ENCODE peak calls at places on chromosomes 11 and 22, in eight cellular contexts. E, N, G, X, R, T, C and L are unnamed samples.

GRCh38 chr22:48892571-48893287 is 934.9 kb downstream of the BRD1 start:
- DNase-seq in T (no peak), X (no peak), R (no peak), E (no peak), C (peak), N (no peak), G (no peak), L (no peak)

GRCh38 chr11:109984634-109985289 is 108.4 kb upstream of the ZC3H12C start:
- DNase-seq in T (no peak), R (no peak), N (no peak), C (no peak), E (no peak), G (no peak), X (no peak), L (peak)

GRCh38 chr22:49368221-49368975 is 459.3 kb downstream of the BRD1 start:
- DNase-seq in R (no peak), T (no peak), X (no peak), C (peak), E (peak), G (no peak), N (no peak), L (no peak)

GRCh38 chr22:35726398-35726797 is 8.7 kb downstream of the APOL5 start:
- DNase-seq in T (no peak), X (no peak), G (no peak), R (no peak), C (no peak), E (no peak), N (no peak), L (no peak)

GRCh38 chr22:39234867-39235687 is 9.7 kb downstream of the PDGFB start:
- DNase-seq in R (no peak), G (no peak), E (no peak), T (no peak), N (no peak), X (no peak), C (no peak), L (no peak)

GRCh38 chr11:120912504-120912903 is 111.4 kb upstream of the TBCEL start:
- DNase-seq in X (no peak), E (no peak), R (peak), N (no peak), G (no peak), T (no peak), C (no peak), L (no peak)

GRCh38 chr11:107821199-107821926 is 37.2 kb downstream of the SLC35F2 start:
- DNase-seq in R (peak), E (no peak), N (no peak), T (no peak), C (no peak), G (no peak), X (no peak), L (no peak)

GRCh38 chr11:10638285-10638684 is 55.3 kb downstream of the IRAG1 start:
- DNase-seq in G (no peak), X (no peak), C (no peak), N (no peak), R (no peak), E (no peak), T (peak), L (no peak)

GRCh38 chr22:25062378-25063095 is 110.0 kb downstream of the KIAA1671 start:
- DNase-seq in G (no peak), R (no peak), E (no peak), N (no peak), X (no peak), T (no peak), C (peak), L (no peak)

GRCh38 chr11:96199563-96200025 is 143.4 kb downstream of the MAML2 start:
- DNase-seq in T (no peak), E (no peak), N (no peak), X (no peak), G (no peak), C (no peak), R (peak), L (no peak)

GRCh38 chr11:132405728-132406127 is 1035.3 kb downstream of the NTM start:
- DNase-seq in N (no peak), C (no peak), X (no peak), E (no peak), G (no peak), T (no peak), R (no peak), L (no peak)

GRCh38 chr11:66686801-66687750 is 9.4 kb upstream of the RBM4B start:
- DNase-seq in C (no peak), N (no peak), R (no peak), G (no peak), E (peak), T (no peak), X (no peak), L (no peak)

GRCh38 chr11:33926954-33927552 is 35.2 kb upstream of the LMO2 start:
- DNase-seq in E (no peak), G (no peak), X (no peak), T (no peak), N (no peak), C (no peak), R (no peak), L (no peak)

GRCh38 chr22:21026783-21027692 is 5.3 kb downstream of the SLC7A4 start:
- DNase-seq in E (no peak), R (peak), C (no peak), X (no peak), G (no peak), T (no peak), N (no peak), L (no peak)

GRCh38 chr22:44928711-44929347 is 81.0 kb downstream of the PHF21B start:
- DNase-seq in X (no peak), T (no peak), C (no peak), R (no peak), E (peak), G (no peak), N (no peak), L (no peak)

GRCh38 chr22:24465566-24465965 is 29.6 kb upstream of the UPB1 start:
- DNase-seq in N (no peak), G (no peak), C (no peak), T (no peak), E (no peak), X (no peak), R (peak), L (no peak)

GRCh38 chr22:38075105-38075825 is 8.7 kb downstream of the SLC16A8 start:
- DNase-seq in E (no peak), G (no peak), T (no peak), C (no peak), R (no peak), N (no peak), X (no peak), L (no peak)

GRCh38 chr11:103370076-103370475 is 260.9 kb downstream of the DYNC2H1 start:
- DNase-seq in C (no peak), T (no peak), G (no peak), X (no peak), N (no peak), E (no peak), R (no peak), L (no peak)

GRCh38 chr11:119095066-119095880 is 6.4 kb downstream of the DPAGT1 start:
- DNase-seq in R (peak), N (peak), E (peak), X (peak), C (peak), G (peak), T (peak), L (peak)

GRCh38 chr11:16605440-16605970 is 132.9 kb upstream of the C11orf58 start:
- DNase-seq in G (no peak), X (peak), N (no peak), R (peak), E (no peak), C (no peak), T (no peak), L (no peak)

GRCh38 chr22:46172522-46172921 is 22.2 kb downstream of the PPARA start:
- DNase-seq in C (no peak), T (no peak), G (no peak), X (no peak), E (no peak), N (no peak), R (no peak), L (no peak)

GRCh38 chr22:26529345-26529744 is 17.1 kb upstream of the TFIP11 start:
- DNase-seq in G (no peak), N (no peak), X (no peak), C (no peak), T (no peak), R (peak), E (no peak), L (no peak)

GRCh38 chr11:124961972-124962609 is 8.1 kb downstream of the CCDC15 start:
- DNase-seq in R (peak), G (no peak), X (no peak), N (no peak), T (no peak), E (no peak), C (no peak), L (peak)

GRCh38 chr11:610146-610801 is 5.5 kb downstream of the IRF7 start:
- DNase-seq in R (no peak), T (no peak), N (no peak), G (no peak), X (no peak), C (no peak), E (no peak), L (no peak)

GRCh38 chr11:124109377-124109776 is 5.9 kb upstream of the VWA5A start:
- DNase-seq in N (no peak), C (no peak), T (no peak), G (no peak), X (no peak), R (no peak), E (no peak), L (no peak)

GRCh38 chr11:1749020-1749758 is 1.2 kb downstream of the IFITM10 start:
- DNase-seq in C (no peak), E (no peak), R (peak), T (no peak), X (no peak), G (no peak), N (no peak), L (no peak)

GRCh38 chr11:79039122-79039521 is 401.7 kb downstream of the TENM4 start:
- DNase-seq in R (no peak), T (no peak), C (no peak), X (no peak), N (no peak), E (no peak), G (no peak), L (no peak)

GRCh38 chr11:126702987-126703386 is 297.6 kb downstream of the KIRREL3 start:
- DNase-seq in R (no peak), N (no peak), E (no peak), X (no peak), C (no peak), G (no peak), T (no peak), L (no peak)

GRCh38 chr11:44397586-44398178 is 87.7 kb upstream of the ALX4 start:
- DNase-seq in N (no peak), G (no peak), E (no peak), X (no peak), T (no peak), R (no peak), C (no peak), L (no peak)

GRCh38 chr22:20136603-20136873 is 4.9 kb downstream of the ZDHHC8 start:
- DNase-seq in C (no peak), N (no peak), T (no peak), E (no peak), G (no peak), X (no peak), R (no peak), L (no peak)

GRCh38 chr11:116513278-116513823 is 259.4 kb downstream of the BUD13 start:
- DNase-seq in R (no peak), C (no peak), E (no peak), N (no peak), G (no peak), T (no peak), X (no peak), L (no peak)

GRCh38 chr11:73579641-73580434 is 18.1 kb downstream of the FAM168A start:
- DNase-seq in R (no peak), E (no peak), X (no peak), C (no peak), N (no peak), G (no peak), T (no peak), L (no peak)

GRCh38 chr11:12754582-12755250 is 80.5 kb downstream of the TEAD1 start:
- DNase-seq in C (no peak), G (no peak), T (no peak), E (no peak), X (no peak), N (no peak), R (no peak), L (no peak)

GRCh38 chr22:19036523-19037273 is 85.5 kb downstream of the DGCR2 start:
- DNase-seq in N (no peak), T (no peak), G (no peak), E (no peak), R (no peak), X (no peak), C (no peak), L (no peak)